ENCODE peak calls at places on chromosomes 12 and 14, in six cellular contexts. F is NCI-H345; G is activated CD4-positive, alpha-beta memory T cell treated with anti-CD3 and anti-CD28 coated beads, Interleukin-2, amount 10 ng/mL, durations not matched to agents 7 days and 5 days; R is fibroblast of lung; L is activated CD4-positive, CD25-positive, alpha-beta regulatory T cell; T is cardiac septum. B is an unnamed sample.

GRCh38 chr14:64503434-64504309 is at the start of gene ZBTB25:
- DNase-seq in F (peak; percentile 96), G (peak; percentile 97), R (peak; percentile 94), L (peak; percentile 98), T (peak; percentile 91), B (peak; percentile 65)

GRCh38 chr14:45526715-45527549 is 273.9 kb upstream of the MIS18BP1 start:
- DNase-seq in F (peak; percentile 27), G (no peak), R (no peak), L (no peak), T (no peak), B (no peak)

GRCh38 chr12:92721130-92721529 is 18.3 kb downstream of the PLEKHG7 start:
- DNase-seq in F (no peak), G (no peak), R (peak; percentile 70), L (no peak), T (no peak), B (no peak)

GRCh38 chr12:65121956-65122469 is 908 bp upstream of the WIF1 start:
- DNase-seq in F (no peak), G (no peak), R (no peak), L (no peak), T (no peak), B (no peak)

GRCh38 chr14:64715628-64716412 is 11.6 kb downstream of the PLEKHG3 start:
- DNase-seq in F (no peak), G (no peak), R (peak; percentile 33), L (no peak), T (peak; percentile 74), B (no peak)

GRCh38 chr12:27779837-27780611 is at the start of the genes KLHL42 and MANSC4:
- DNase-seq in F (peak; percentile 72), G (peak; percentile 74), R (peak; percentile 81), L (peak; percentile 55), T (peak; percentile 89), B (peak; percentile 32)

GRCh38 chr12:77813558-77813957 is 17.1 kb upstream of the NAV3 start:
- DNase-seq in F (no peak), G (no peak), R (no peak), L (no peak), T (no peak), B (no peak)

GRCh38 chr14:24250354-24250753 is 7.9 kb upstream of the TINF2 start:
- DNase-seq in F (no peak), G (no peak), R (no peak), L (no peak), T (peak; percentile 59), B (no peak)

GRCh38 chr12:120032242-120032641 is 43.2 kb downstream of the BICDL1 start:
- DNase-seq in F (no peak), G (no peak), R (no peak), L (no peak), T (no peak), B (no peak)

GRCh38 chr12:56688846-56689113 is 696 bp upstream of the PTGES3 start:
- DNase-seq in F (no peak), G (no peak), R (no peak), L (no peak), T (no peak), B (no peak)

GRCh38 chr14:95365401-95365800 is 45.7 kb upstream of the CLMN start:
- DNase-seq in F (no peak), G (no peak), R (no peak), L (no peak), T (no peak), B (peak; percentile 31)

GRCh38 chr12:72030272-72030671 is 91.6 kb downstream of the TPH2 start:
- DNase-seq in F (no peak), G (no peak), R (peak; percentile 4), L (no peak), T (no peak), B (no peak)

GRCh38 chr12:68468036-68468435 is 135.9 kb upstream of the MDM1 start:
- DNase-seq in F (no peak), G (no peak), R (no peak), L (no peak), T (no peak), B (no peak)

GRCh38 chr12:10190558-10191388 is 11.9 kb downstream of the TMEM52B start:
- DNase-seq in F (peak; percentile 70), G (peak; percentile 58), R (peak; percentile 57), L (no peak), T (no peak), B (no peak)

GRCh38 chr12:13443498-13443897 is 247.0 kb downstream of the EMP1 start:
- DNase-seq in F (no peak), G (no peak), R (no peak), L (no peak), T (no peak), B (no peak)

GRCh38 chr12:129550353-129550752 is 353.5 kb downstream of the TMEM132D start:
- DNase-seq in F (peak; percentile 98), G (no peak), R (no peak), L (no peak), T (no peak), B (no peak)

GRCh38 chr14:49297102-49297501 is 289.1 kb downstream of the RPS29 start:
- DNase-seq in F (no peak), G (no peak), R (no peak), L (no peak), T (no peak), B (no peak)

GRCh38 chr14:21734457-21735074 is 60.9 kb upstream of the OR4E1 start:
- DNase-seq in F (peak; percentile 63), G (no peak), R (peak; percentile 1), L (no peak), T (no peak), B (no peak)

GRCh38 chr12:117014342-117014887 is 84.8 kb downstream of the TESC start:
- DNase-seq in F (no peak), G (no peak), R (no peak), L (no peak), T (no peak), B (no peak)

GRCh38 chr12:103556890-103557667 is 30.0 kb upstream of the STAB2 start:
- DNase-seq in F (no peak), G (no peak), R (no peak), L (no peak), T (no peak), B (no peak)

GRCh38 chr12:47995976-47996375 is 8.3 kb downstream of the COL2A1 start:
- DNase-seq in F (no peak), G (no peak), R (peak; percentile 81), L (no peak), T (no peak), B (peak; percentile 53)

GRCh38 chr12:57852195-57852594 is 5.7 kb upstream of the CTDSP2 start:
- DNase-seq in F (no peak), G (no peak), R (no peak), L (no peak), T (no peak), B (no peak)

GRCh38 chr14:68191567-68192321 is 372.2 kb downstream of the RAD51B start:
- DNase-seq in F (peak; percentile 7), G (no peak), R (peak; percentile 63), L (no peak), T (no peak), B (no peak)

GRCh38 chr14:77849711-77850110 is 49.8 kb downstream of the ADCK1 start:
- DNase-seq in F (no peak), G (no peak), R (peak; percentile 71), L (no peak), T (no peak), B (peak; percentile 29)

GRCh38 chr14:69152944-69153847 is at the start of gene DCAF5:
- DNase-seq in F (peak; percentile 94), G (peak; percentile 95), R (peak; percentile 94), L (peak; percentile 87), T (peak; percentile 97), B (peak; percentile 54)

GRCh38 chr14:59771577-59771976 is 99.0 kb downstream of the RTN1 start:
- DNase-seq in F (peak; percentile 79), G (no peak), R (peak; percentile 87), L (no peak), T (no peak), B (no peak)

GRCh38 chr12:65941388-65941787 is 117.1 kb downstream of the HMGA2 start:
- DNase-seq in F (no peak), G (no peak), R (peak; percentile 95), L (no peak), T (no peak), B (peak; percentile 92)

GRCh38 chr12:111010061-111010460 is 89.7 kb upstream of the MYL2 start:
- DNase-seq in F (no peak), G (no peak), R (peak; percentile 2), L (no peak), T (peak; percentile 22), B (no peak)

GRCh38 chr12:47237751-47238211 is 158.0 kb upstream of the AMIGO2 start:
- DNase-seq in F (no peak), G (no peak), R (no peak), L (no peak), T (no peak), B (no peak)

GRCh38 chr12:20523658-20524057 is 155.3 kb downstream of the PDE3A start:
- DNase-seq in F (no peak), G (no peak), R (peak; percentile 38), L (no peak), T (no peak), B (no peak)

GRCh38 chr12:49553512-49554088 is 14.3 kb downstream of the MCRS1 start:
- DNase-seq in F (no peak), G (no peak), R (no peak), L (no peak), T (no peak), B (no peak)

GRCh38 chr14:99522934-99523660 is 41.9 kb downstream of the CCNK start:
- DNase-seq in F (no peak), G (no peak), R (peak; percentile 63), L (no peak), T (no peak), B (no peak)

GRCh38 chr12:32499048-32499447 is 99.7 kb downstream of the FGD4 start:
- DNase-seq in F (no peak), G (no peak), R (peak; percentile 10), L (no peak), T (no peak), B (no peak)

GRCh38 chr12:47904647-47905312 is at the start of gene VDR:
- DNase-seq in F (no peak), G (peak; percentile 81), R (peak; percentile 63), L (peak; percentile 53), T (peak; percentile 91), B (peak; percentile 13)

GRCh38 chr12:89230376-89231101 is 121.8 kb downstream of the DUSP6 start:
- DNase-seq in F (no peak), G (no peak), R (no peak), L (no peak), T (no peak), B (no peak)

B was measured in GM04503.